ENCODE peak calls at places on chromosomes 16 and 17, in four cellular contexts. A is AG04450, K is fibroblast of pulmonary artery, J is cardiac muscle cell. Z is an unnamed sample.
A peak's percentile ranks its signal among the peaks of the same experiment; 100 is the strongest.

GRCh38 chr17:49457564-49458535 is 37.2 kb upstream of the NGFR start:
- DNase-seq in J (no peak), A (no peak), K (no peak), Z (no peak)

GRCh38 chr16:69107311-69107962 is 2.0 kb downstream of the HAS3 start:
- DNase-seq in A (no peak), J (peak; percentile 40), K (no peak), Z (no peak)

GRCh38 chr17:14225153-14226004 is 11.3 kb downstream of the CDRT15 start:
- DNase-seq in A (no peak), J (no peak), K (no peak), Z (no peak)

GRCh38 chr17:15257316-15257925 is 7.7 kb downstream of the PMP22 start:
- DNase-seq in J (peak; percentile 74), K (peak; percentile 78), A (peak; percentile 38), Z (peak; percentile 32)

GRCh38 chr17:5011928-5012327 is 14.2 kb downstream of the KIF1C start:
- DNase-seq in J (no peak), A (no peak), K (peak; percentile 59), Z (no peak)

GRCh38 chr17:47604268-47604927 is 45.3 kb upstream of the KPNB1 start:
- DNase-seq in K (peak; percentile 27), A (peak; percentile 41), J (no peak), Z (no peak)

GRCh38 chr16:82020051-82020450 is 8.8 kb upstream of the SDR42E1 start:
- DNase-seq in A (no peak), J (no peak), K (no peak), Z (no peak)

GRCh38 chr17:78895322-78895721 is 7.7 kb downstream of the CEP295NL start:
- DNase-seq in K (no peak), A (no peak), J (no peak), Z (no peak)

DNA sequence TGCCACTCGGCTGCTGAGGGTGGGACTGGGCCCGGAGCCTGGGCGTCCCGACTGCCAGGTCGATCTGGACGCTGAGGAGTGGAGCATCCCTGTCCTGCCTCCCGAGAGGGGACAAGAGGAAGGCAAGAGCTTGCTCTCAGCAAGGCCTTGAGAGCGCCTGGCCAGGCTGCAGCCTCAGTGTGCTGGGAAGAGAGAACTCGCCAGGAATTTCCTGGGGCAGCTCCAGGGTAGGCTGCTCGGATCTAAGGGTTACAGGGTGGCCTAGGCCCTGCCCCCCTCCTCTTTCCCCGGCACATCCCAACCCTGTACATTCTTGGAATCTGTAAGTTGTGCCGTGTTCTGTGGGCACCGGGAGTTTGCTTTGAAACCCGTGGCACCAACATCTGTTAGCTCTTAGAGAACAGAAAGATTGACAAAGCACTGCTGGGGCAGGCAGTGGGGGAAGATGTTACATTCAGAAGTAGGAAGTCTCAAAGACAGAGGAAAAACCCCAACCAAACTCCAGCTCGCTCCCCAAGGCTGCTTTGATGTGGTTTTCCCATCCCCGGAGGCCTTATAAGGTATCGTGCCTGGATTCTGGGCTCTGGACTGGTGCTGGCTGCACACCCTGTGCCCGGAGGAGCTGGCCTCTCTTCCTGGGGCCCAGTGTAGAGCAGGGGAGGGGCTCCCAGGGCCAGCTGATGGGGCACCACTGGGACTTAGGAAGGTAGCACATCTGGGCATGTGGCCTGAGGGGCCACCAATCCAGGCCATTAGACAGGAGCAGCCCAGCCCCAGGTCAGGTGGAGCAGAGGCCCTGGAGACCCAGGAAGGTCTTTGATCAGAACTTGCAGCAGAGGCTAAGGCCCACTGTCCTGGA is 55.2 kb downstream of the NKD1 start:
- DNase-seq in A (no peak), J (no peak), K (peak; percentile 31), Z (no peak)
- TF ChIP-seq CTCF in A (no peak), J (no peak), K (no peak), Z (no peak)

GRCh38 chr17:43983515-43984411 is 20.7 kb upstream of the NAGS start:
- DNase-seq in K (no peak), J (peak; percentile 54), A (no peak), Z (no peak)
- TF ChIP-seq CTCF in K (peak; percentile 33), J (peak; percentile 43), A (peak; percentile 33), Z (no peak)

GRCh38 chr16:66511615-66512500 is 38.1 kb downstream of the TK2 start:
- DNase-seq in A (peak; percentile 37), K (peak; percentile 74), J (no peak), Z (no peak)
- TF ChIP-seq CTCF in A (no peak), K (no peak), J (peak; percentile 10), Z (no peak)

GRCh38 chr16:2404099-2404498 is 25.1 kb upstream of the CCNF start:
- DNase-seq in J (no peak), A (no peak), K (no peak), Z (no peak)

GRCh38 chr16:2398520-2398919 is 30.7 kb upstream of the CCNF start:
- DNase-seq in J (no peak), K (no peak), A (no peak), Z (no peak)
- TF ChIP-seq CTCF in J (no peak), K (no peak), A (no peak), Z (no peak)

DNA sequence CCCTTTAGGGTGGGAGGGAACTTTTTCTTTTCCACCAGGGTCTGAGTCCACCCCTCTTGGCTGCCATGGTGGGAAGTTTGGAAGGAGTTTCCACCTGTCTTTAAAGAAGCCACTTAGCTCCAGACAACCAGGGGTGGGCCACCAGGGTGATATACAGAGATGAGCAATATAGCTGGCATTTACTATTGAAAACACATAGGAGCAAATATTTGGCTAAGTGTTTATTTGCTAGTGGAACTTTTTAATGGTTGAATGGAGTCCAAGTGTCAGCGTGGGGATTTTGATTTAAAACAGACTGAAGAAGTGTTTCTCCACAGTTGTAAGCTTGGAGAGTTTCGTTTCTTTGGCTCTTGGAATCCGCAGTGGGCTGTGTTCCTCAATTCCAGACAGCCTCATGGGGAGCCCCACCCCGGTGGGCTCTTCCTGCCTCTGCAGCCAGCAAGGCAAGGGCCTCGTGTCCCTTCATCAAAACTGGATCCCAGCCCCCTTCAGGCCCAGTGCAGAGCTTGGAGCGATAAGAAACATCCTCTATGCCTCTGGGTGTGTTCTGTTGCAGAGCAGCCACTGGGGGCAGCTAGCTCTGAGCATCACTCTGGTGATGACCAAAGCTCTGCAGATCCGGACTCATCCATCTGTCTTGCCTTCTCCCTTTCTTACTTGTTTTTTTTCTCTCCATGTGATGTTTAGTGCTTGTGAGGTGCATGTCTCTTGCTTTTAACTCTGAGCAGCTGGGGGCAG is 36.1 kb downstream of the NOG start:
- DNase-seq in J (peak; percentile 62), A (peak; percentile 7), K (peak; percentile 4), Z (no peak)
- TF ChIP-seq CTCF in J (peak; percentile 25), A (peak; percentile 61), K (peak; percentile 11), Z (no peak)

GRCh38 chr17:76103274-76104139 is at the start of gene EXOC7:
- DNase-seq in J (peak; percentile 97), K (peak; percentile 91), A (peak; percentile 68), Z (peak; percentile 95)
- TF ChIP-seq CTCF in J (no peak), K (no peak), A (no peak), Z (no peak)

GRCh38 chr17:45104029-45104428 is 28.3 kb downstream of the PLCD3 start:
- DNase-seq in A (no peak), K (no peak), J (no peak), Z (no peak)

GRCh38 chr17:45106101-45106500 is 26.2 kb downstream of the PLCD3 start:
- DNase-seq in K (no peak), J (no peak), A (no peak), Z (no peak)

GRCh38 chr17:45106582-45106981 is 25.7 kb downstream of the PLCD3 start:
- DNase-seq in A (no peak), K (no peak), J (no peak), Z (no peak)

GRCh38 chr17:45104497-45104896 is 27.8 kb downstream of the PLCD3 start:
- DNase-seq in K (no peak), A (no peak), J (no peak), Z (no peak)

GRCh38 chr17:45104907-45105624 is 27.2 kb downstream of the PLCD3 start:
- DNase-seq in A (no peak), K (no peak), J (no peak), Z (no peak)
- TF ChIP-seq CTCF in A (no peak), K (peak; percentile 1), J (no peak), Z (no peak)

GRCh38 chr17:70121136-70121535 is 46.1 kb downstream of the KCNJ16 start:
- DNase-seq in K (peak; percentile 32), A (no peak), J (no peak), Z (no peak)
- TF ChIP-seq CTCF in K (no peak), A (no peak), J (no peak), Z (no peak)

Z was measured in activated B cell treated with CpG ODN at 0.5 μM for 24 hours.